ENCODE peak calls at places on chromosomes 5 and 9, in eight cellular contexts. G is HepG2, P is GM12878, M is Panc1, K is HCT116, V is K562, L is upper lobe of left lung, N is GM23338. Y is an unnamed sample. For H3K36me3, the result is how much of the 10 kb centered on the place peaks cover.

GRCh38 chr5:62909331-62909730 is 330.7 kb downstream of the LRRC70 start:
- ATAC-seq in G (no peak), P (no peak), M (no peak), K (no peak), V (no peak), L (no peak), N (no peak), Y (no peak)

GRCh38 chr9:20197976-20198685 is 409.3 kb upstream of the SLC24A2 start:
- ATAC-seq in G (no peak), P (no peak), M (no peak), K (no peak), V (no peak), L (peak), N (peak), Y (no peak)

GRCh38 chr5:20367178-20367577 is 379.2 kb upstream of the CDH18 start:
- ATAC-seq in G (no peak), P (no peak), M (no peak), K (no peak), V (no peak), L (no peak), N (no peak), Y (no peak)

GRCh38 chr5:95068952-95069351 is 215.9 kb downstream of the MCTP1 start:
- ATAC-seq in G (no peak), P (peak), M (no peak), K (no peak), V (no peak), L (no peak), N (no peak), Y (no peak)

GRCh38 chr9:136339958-136340310 is 12.6 kb downstream of the GPSM1 start:
- ATAC-seq in G (no peak), P (no peak), M (no peak), K (no peak), V (no peak), L (no peak), N (no peak), Y (no peak)

GRCh38 chr5:159340511-159340910 is 10.2 kb upstream of the IL12B start:
- ATAC-seq in G (no peak), P (no peak), M (no peak), K (no peak), V (no peak), L (no peak), N (no peak), Y (no peak)

GRCh38 chr9:127838375-127839078 is 15.9 kb downstream of the ENG start:
- ATAC-seq in G (peak), P (no peak), M (peak), K (no peak), V (peak), L (peak), N (peak), Y (peak)

GRCh38 chr5:14202462-14202861 is 59.3 kb downstream of the TRIO start:
- ATAC-seq in G (no peak), P (peak), M (peak), K (no peak), V (peak), L (peak), N (no peak), Y (no peak)

DNA sequence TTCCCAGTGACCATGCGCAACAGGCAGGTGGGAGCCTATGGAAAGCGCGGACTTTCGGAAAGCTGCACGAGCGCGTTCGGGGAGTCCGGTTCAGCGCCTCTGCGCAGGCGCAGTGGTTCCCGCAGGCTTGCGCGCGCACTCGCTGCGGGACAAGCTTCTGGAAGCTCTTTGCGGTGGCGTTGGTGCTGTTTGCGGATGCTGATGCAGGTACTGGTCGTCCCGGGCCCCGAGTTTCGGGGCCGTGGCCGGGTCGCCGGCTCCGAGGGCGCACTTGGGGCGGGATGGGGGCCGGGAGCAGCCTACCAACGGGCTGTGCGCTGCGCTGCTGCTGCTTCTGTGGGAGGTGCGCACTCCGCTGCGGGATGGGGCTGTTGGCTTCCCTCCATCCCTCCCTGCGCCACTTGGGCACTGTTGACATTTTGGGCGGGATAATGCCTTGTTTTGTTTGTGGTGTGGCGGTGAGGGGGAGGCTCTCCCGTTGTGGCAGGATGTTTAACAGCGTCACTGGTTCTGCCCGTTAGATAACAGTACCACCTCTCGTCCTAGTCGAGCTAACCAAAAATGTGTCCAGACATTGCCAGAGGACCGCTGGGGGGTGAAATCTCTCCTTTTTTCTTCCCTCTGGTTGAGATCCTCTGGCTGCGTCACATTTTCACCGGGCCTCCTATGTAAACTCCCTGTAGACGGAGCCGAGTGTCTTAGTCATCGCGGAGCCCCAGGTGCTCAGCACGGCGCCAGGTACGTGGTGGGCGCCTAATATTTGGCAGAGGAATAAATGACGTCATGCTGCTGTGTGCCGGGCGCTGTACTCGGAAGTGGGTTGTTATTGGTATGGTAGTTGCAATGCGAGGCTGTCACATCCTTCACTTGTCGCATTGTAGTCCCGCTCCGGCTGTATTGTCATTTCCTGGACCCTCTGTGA is at the start of gene ZNF483:
- ATAC-seq in G (peak), P (no peak), M (peak), K (peak), V (peak), L (peak), N (peak), Y (peak)
- TF ChIP-seq POLR2AphosphoS5 in G (peak), P (no peak), M (peak), K (peak), V (no peak), L (no peak), N (peak), Y (peak)

DNA sequence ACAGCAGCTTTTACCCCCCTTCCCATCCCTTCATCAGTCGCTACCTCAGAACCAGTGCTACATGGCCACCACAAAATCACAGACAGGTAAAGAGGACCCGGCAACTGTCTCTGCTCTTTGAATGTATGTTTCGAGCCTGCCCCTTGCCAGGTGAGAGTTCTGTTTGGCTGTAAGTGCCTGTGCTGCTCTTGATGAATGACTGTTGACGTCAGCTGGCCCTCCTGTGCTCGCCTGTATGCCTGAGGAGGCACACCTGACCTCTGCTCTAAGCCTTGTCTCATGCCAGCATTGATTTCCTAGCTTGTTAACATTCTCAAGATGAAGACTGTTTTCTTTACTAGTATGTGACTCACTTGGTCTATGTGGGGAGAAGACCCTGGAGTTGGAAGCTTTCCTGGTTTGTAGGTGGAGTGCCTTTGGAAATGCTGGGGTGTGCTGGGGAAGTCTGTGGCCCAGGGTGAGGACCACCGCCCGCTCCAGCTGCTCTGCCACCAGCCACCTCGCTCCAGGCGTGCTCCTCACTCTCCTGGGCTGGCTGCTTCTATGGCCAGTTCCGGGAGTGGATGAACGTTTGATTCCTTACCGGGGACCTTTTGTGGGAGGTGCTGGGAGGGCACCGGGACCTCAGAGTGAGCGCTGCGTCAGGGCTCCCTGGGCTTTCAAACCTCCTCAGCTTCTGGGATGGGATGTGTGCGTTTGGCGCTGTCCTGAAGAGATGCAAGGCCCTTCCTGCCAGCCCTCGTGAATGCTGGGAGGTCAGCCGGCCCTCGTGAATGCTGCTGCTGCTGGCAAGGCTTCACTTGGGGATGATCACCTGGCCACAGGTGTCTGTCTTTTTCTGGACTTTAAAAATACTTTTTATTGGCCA is 109.9 kb downstream of the EHMT1 start:
- ATAC-seq in G (no peak), P (no peak), M (no peak), K (no peak), V (no peak), L (no peak), N (no peak), Y (no peak)
- H3K36me3 ChIP-seq in G (under half), P (under half), M (under half), K (under half), V (half or more), L (under half), N (under half), Y (half or more)

GRCh38 chr5:134209477-134210240 is 16.2 kb downstream of the PPP2CA start:
- ATAC-seq in G (no peak), P (no peak), M (no peak), K (no peak), V (no peak), L (no peak), N (no peak), Y (no peak)
- TF ChIP-seq POLR2AphosphoS5 in G (no peak), P (no peak), M (no peak), K (no peak), V (no peak), L (no peak), N (no peak), Y (no peak)

GRCh38 chr9:35609001-35609819 is 4.1 kb downstream of the TESK1 start:
- ATAC-seq in G (no peak), P (no peak), M (no peak), K (no peak), V (no peak), L (no peak), N (no peak), Y (no peak)

GRCh38 chr9:35612843-35613242 is 5.4 kb downstream of the CD72 start:
- ATAC-seq in G (no peak), P (no peak), M (no peak), K (no peak), V (no peak), L (no peak), N (no peak), Y (no peak)

GRCh38 chr9:35608221-35608620 is 3.2 kb downstream of the TESK1 start:
- ATAC-seq in G (no peak), P (no peak), M (no peak), K (no peak), V (no peak), L (no peak), N (no peak), Y (no peak)

GRCh38 chr9:35611230-35611797 is 6.3 kb downstream of the TESK1 start:
- ATAC-seq in G (peak), P (peak), M (peak), K (peak), V (peak), L (peak), N (peak), Y (peak)

DNA sequence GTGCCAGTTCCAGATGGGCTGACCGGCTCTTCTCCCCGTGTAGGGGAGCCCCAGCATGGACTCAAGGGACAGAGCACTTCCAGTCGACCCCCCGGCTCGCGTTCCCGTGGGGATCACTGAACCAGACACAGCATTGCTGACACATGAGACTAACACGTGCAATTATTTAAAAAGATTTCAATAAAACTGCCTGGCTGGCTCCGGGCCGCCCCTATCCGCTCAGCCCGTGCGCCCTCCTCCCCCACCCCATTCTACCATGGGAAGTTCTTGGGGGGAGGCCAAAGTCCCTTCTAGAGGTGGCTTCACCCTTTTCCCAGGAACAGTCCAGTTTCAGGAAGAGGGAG is 4.7 kb downstream of the TESK1 start:
- ATAC-seq in G (no peak), P (no peak), M (no peak), K (no peak), V (no peak), L (no peak), N (no peak), Y (no peak)
- H3K36me3 ChIP-seq in G (under half), P (under half), M (under half), K (under half), V (under half), L (under half), N (under half), Y (under half)

GRCh38 chr5:73438897-73439470 is 9.6 kb downstream of the FOXD1 start:
- ATAC-seq in G (no peak), P (no peak), M (no peak), K (no peak), V (no peak), L (no peak), N (no peak), Y (no peak)

GRCh38 chr5:73435640-73436534 is 12.7 kb downstream of the FOXD1 start:
- ATAC-seq in G (peak), P (no peak), M (no peak), K (no peak), V (no peak), L (no peak), N (peak), Y (peak)

GRCh38 chr5:73436535-73437125 is 11.9 kb downstream of the FOXD1 start:
- ATAC-seq in G (peak), P (no peak), M (no peak), K (no peak), V (no peak), L (peak), N (peak), Y (peak)

GRCh38 chr5:73438048-73438896 is 10.3 kb downstream of the FOXD1 start:
- ATAC-seq in G (no peak), P (no peak), M (no peak), K (no peak), V (no peak), L (no peak), N (no peak), Y (no peak)

DNA sequence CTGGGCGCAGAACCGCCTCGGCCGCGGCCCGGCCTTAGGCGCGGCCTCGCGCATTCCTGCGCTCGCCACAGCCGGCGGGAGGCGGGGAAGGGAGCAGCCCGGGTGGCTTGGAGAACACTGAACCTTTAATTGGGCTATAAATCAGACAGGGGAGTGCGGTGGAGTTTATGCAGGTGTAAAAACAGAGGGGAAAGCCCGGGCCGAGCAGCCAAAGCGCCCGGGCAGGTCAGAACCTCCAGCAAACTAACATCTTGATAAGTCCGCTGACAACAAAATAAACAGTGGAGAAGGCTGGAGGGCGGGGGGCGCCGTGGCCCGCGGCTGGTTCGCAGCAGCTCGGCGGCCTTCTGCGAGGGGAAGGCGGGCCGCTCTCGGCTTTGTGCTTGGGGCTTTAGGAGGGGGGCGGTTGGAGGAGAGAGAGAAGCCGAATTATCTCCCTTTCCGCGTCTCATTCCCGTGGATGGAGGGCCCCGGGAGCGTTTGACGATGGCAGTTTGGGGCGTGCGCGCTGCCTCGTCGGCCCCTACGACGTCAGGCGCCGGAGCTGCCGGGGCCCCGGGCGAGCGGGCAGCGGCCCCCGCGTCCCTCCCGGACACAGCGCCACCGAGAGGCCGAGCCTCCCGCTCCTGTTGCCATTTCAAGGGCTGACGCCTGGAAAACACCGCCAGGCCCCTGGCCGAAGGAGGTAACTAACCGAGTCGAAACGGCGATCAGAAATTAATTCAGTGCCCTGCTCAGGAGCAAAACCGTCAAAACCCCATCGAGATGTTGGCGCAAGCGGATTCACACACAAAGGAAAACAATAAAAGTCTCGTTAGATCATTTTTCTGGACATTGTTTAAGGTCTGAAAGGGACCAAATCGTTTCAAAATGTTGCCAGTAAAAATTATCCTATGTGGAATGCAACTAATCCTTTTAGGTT is 11.2 kb downstream of the FOXD1 start:
- ATAC-seq in G (peak), P (no peak), M (peak), K (peak), V (peak), L (peak), N (peak), Y (peak)
- TF ChIP-seq POLR2AphosphoS5 in G (no peak), P (no peak), M (peak), K (peak), V (no peak), L (no peak), N (no peak), Y (no peak)

DNA sequence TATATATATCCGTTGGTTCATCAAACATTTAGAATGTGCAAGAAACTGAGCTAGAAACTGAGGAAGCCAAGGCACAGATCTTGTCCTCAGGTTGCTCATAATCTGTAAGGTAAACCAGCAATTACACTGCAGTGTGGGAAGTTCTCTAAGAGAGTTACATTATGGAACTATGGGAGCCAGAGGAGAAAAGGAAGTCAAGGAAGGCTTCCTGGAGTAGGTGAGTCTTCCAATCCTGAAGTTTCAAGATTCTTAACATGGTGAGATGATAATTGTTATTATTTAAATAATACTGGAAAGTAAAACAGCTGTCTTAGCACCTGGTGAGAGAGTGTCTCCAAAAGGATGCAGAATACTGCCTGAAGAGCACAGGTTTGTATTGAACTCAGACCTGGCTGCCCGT is 44.2 kb downstream of the PDE6A start:
- ATAC-seq in G (no peak), P (no peak), M (no peak), K (no peak), V (no peak), L (no peak), N (no peak), Y (no peak)
- H3K36me3 ChIP-seq in G (under half), P (under half), M (under half), K (under half), V (under half), L (under half), N (under half), Y (under half)

GRCh38 chr5:141654298-141654697 is 3.1 kb upstream of the FCHSD1 start:
- ATAC-seq in G (no peak), P (no peak), M (no peak), K (no peak), V (no peak), L (no peak), N (no peak), Y (no peak)

GRCh38 chr5:141649972-141650371 is 1.2 kb downstream of the FCHSD1 start:
- ATAC-seq in G (no peak), P (no peak), M (no peak), K (no peak), V (no peak), L (no peak), N (no peak), Y (no peak)

GRCh38 chr5:141651728-141652105 is 499 bp upstream of the FCHSD1 start:
- ATAC-seq in G (no peak), P (no peak), M (no peak), K (peak), V (no peak), L (no peak), N (peak), Y (peak)

GRCh38 chr5:141649056-141649688 is 2.0 kb downstream of the FCHSD1 start:
- ATAC-seq in G (no peak), P (no peak), M (no peak), K (no peak), V (no peak), L (no peak), N (no peak), Y (no peak)

DNA sequence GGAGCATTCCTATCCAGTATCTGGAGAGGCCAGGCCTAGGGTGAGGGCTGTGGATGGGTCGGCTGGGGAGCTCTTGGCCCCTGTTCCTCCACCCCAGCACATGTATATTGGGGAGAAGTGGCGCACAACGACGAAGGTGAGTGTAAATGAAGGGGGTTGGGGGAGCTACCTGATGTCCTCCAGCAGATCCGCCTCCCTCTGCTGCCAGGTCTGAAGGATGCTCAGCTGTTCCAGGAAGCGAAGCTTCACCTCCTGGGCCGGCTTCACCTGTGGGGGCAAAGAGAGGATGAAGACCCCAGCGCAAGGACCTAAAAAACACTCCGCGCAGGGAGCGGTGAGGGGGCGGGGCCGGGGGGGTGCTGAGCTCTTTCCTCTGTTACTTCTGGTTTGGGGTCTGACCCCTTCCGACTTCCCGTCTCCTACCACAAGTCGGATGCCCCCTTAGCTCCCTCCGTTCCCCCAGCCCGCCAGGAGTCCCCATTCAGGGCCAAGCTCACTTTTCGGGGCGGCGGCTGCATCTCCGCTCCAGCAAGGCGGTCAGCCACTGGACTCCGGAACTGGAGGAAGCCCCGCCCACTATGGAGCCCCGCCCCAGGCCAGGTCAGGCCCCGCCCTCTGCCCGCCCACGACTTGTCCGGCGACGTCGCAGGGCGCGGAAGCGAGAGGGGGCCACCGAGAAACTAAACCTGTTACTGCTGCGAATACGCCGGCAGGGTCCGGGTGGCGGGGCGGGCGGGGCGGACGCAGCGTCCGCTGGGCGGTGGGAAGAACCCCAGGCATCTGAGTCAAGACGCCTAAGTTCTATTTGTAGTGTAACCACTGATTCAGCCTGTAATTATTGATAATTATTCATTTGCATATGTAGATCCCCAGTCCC is at the start of gene FCHSD1:
- ATAC-seq in G (peak), P (peak), M (peak), K (peak), V (peak), L (peak), N (peak), Y (peak)
- TF ChIP-seq POLR2AphosphoS5 in G (peak), P (peak), M (peak), K (peak), V (peak), L (peak), N (peak), Y (peak)

Y was measured in gastroesophageal sphincter.